ENCODE peak calls at places on chromosomes 13 and 19, in six cellular contexts. L is activated CD8-positive, alpha-beta T cell treated with anti-CD3 and anti-CD28 coated beads, Interleukin-2, amount 10 ng/mL, durations not matched to agents 7 days and 5 days; B is Daoy; F is activated CD4-positive, alpha-beta T cell treated with anti-CD3 and anti-CD28 coated beads for 48 hours; R is CD4-positive, alpha-beta T cell; M is T-helper 2 cell. U is an unnamed sample.

GRCh38 chr19:556611-557382 is 12.9 kb downstream of the GZMM start:
- DNase-seq in L (no peak), B (no peak), F (no peak), R (no peak), M (no peak), U (no peak)

GRCh38 chr13:33490461-33491327 is 205.1 kb upstream of the STARD13 start:
- DNase-seq in L (no peak), B (no peak), F (no peak), R (no peak), M (no peak), U (no peak)

GRCh38 chr19:10625003-10625761 is at the start of gene SLC44A2:
- DNase-seq in L (no peak), B (peak), F (no peak), R (no peak), M (no peak), U (no peak)

GRCh38 chr13:104984296-104984818 is 1551.1 kb downstream of the EFNB2 start:
- DNase-seq in L (peak), B (peak), F (peak), R (peak), M (peak), U (no peak)

GRCh38 chr19:13262450-13262849 is 112.2 kb downstream of the IER2 start:
- DNase-seq in L (no peak), B (peak), F (no peak), R (no peak), M (no peak), U (no peak)

GRCh38 chr13:112444416-112445399 is 68.6 kb downstream of the SPACA7 start:
- DNase-seq in L (peak), B (no peak), F (no peak), R (no peak), M (no peak), U (no peak)

GRCh38 chr13:39818953-39819352 is 163.5 kb downstream of the COG6 start:
- DNase-seq in L (no peak), B (no peak), F (no peak), R (no peak), M (no peak), U (no peak)

GRCh38 chr19:52695996-52696395 is 38.8 kb downstream of the ZNF611 start:
- DNase-seq in L (no peak), B (no peak), F (no peak), R (no peak), M (no peak), U (no peak)

GRCh38 chr13:31485651-31486051 is 253.7 kb upstream of the RXFP2 start:
- DNase-seq in L (no peak), B (no peak), F (no peak), R (no peak), M (no peak), U (no peak)

GRCh38 chr19:3591876-3592613 is 6.8 kb downstream of the GIPC3 start:
- DNase-seq in L (no peak), B (no peak), F (no peak), R (no peak), M (no peak), U (no peak)

GRCh38 chr13:19782049-19782726 is 557 bp downstream of the PSPC1 start:
- DNase-seq in L (peak), B (peak), F (peak), R (peak), M (peak), U (peak)

GRCh38 chr19:38478273-38478971 is 44.9 kb downstream of the RYR1 start:
- DNase-seq in L (peak), B (peak), F (no peak), R (no peak), M (no peak), U (no peak)

GRCh38 chr19:2962018-2962670 is 15.2 kb upstream of the TLE6 start:
- DNase-seq in L (peak), B (peak), F (peak), R (peak), M (peak), U (peak)

GRCh38 chr13:94612050-94612449 is 10.4 kb downstream of the GPR180 start:
- DNase-seq in L (no peak), B (no peak), F (no peak), R (no peak), M (no peak), U (no peak)

GRCh38 chr13:109026266-109026665 is 396.9 kb downstream of the MYO16 start:
- DNase-seq in L (no peak), B (no peak), F (no peak), R (no peak), M (no peak), U (no peak)

GRCh38 chr19:311813-312261 is 20.6 kb upstream of the PLPP2 start:
- DNase-seq in L (no peak), B (no peak), F (no peak), R (no peak), M (no peak), U (no peak)

GRCh38 chr19:51531349-51532315 is at the start of gene SIGLEC6:
- DNase-seq in L (peak), B (no peak), F (peak), R (no peak), M (no peak), U (peak)

GRCh38 chr19:55418185-55418584 is 10.6 kb upstream of the UBE2S start:
- DNase-seq in L (peak), B (peak), F (peak), R (peak), M (peak), U (peak)

GRCh38 chr19:42524250-42524649 is 4.0 kb downstream of the CEACAM1 start:
- DNase-seq in L (no peak), B (no peak), F (no peak), R (no peak), M (no peak), U (no peak)

GRCh38 chr19:32206065-32206464 is 139.3 kb upstream of the ZNF507 start:
- DNase-seq in L (no peak), B (peak), F (no peak), R (no peak), M (no peak), U (no peak)